ENCODE peak calls at places on chromosomes 3 and 15, in six cellular contexts. Z is kidney; W is pancreas; R is iPS DF 6.9; A is breast epithelium; N is effector memory CD4-positive, alpha-beta T cell. D is an unnamed sample. For H3K4me1, the result is how much of the 10 kb centered on the place peaks cover.

GRCh38 chr3:126106336-126107202 is 22.6 kb upstream of the SLC41A3 start:
- DNase-seq in R (no peak), W (no peak), Z (no peak), N (no peak), A (peak), D (no peak)

GRCh38 chr3:839981-840380 is 252.8 kb upstream of the CNTN6 start:
- DNase-seq in R (no peak), Z (no peak), W (no peak), A (no peak), N (no peak), D (no peak)

GRCh38 chr15:90674476-90674875 is 42.7 kb upstream of the BLM start:
- DNase-seq in R (no peak), N (no peak), A (no peak), W (no peak), Z (no peak), D (no peak)

GRCh38 chr15:90557147-90557546 is 27.4 kb downstream of the CRTC3 start:
- DNase-seq in A (no peak), Z (no peak), W (no peak), N (no peak), R (no peak), D (no peak)

GRCh38 chr15:33059184-33059583 is 135.3 kb downstream of the FMN1 start:
- DNase-seq in A (no peak), W (no peak), Z (no peak), N (no peak), R (no peak), D (no peak)

GRCh38 chr3:48039487-48040190 is 23.4 kb upstream of the MAP4 start:
- DNase-seq in A (no peak), W (no peak), R (no peak), N (no peak), Z (no peak), D (no peak)

GRCh38 chr15:61390138-61390537 is 161.0 kb upstream of the RORA start:
- DNase-seq in A (no peak), R (no peak), N (no peak), Z (no peak), W (no peak), D (no peak)

GRCh38 chr15:46280753-46281521 is 646.1 kb downstream of the SQOR start:
- DNase-seq in R (peak), N (no peak), W (no peak), A (no peak), Z (no peak), D (peak)

GRCh38 chr3:4030567-4030966 is 231.3 kb downstream of the LRRN1 start:
- DNase-seq in N (no peak), R (no peak), A (no peak), Z (no peak), W (no peak), D (no peak)

GRCh38 chr15:101244889-101245668 is 6.8 kb downstream of the CHSY1 start:
- DNase-seq in N (no peak), Z (no peak), A (no peak), W (no peak), R (no peak), D (peak)
- H3K4me1 ChIP-seq in N (under half), Z (under half), A (under half), W (under half), R (under half), D (under half)

DNA sequence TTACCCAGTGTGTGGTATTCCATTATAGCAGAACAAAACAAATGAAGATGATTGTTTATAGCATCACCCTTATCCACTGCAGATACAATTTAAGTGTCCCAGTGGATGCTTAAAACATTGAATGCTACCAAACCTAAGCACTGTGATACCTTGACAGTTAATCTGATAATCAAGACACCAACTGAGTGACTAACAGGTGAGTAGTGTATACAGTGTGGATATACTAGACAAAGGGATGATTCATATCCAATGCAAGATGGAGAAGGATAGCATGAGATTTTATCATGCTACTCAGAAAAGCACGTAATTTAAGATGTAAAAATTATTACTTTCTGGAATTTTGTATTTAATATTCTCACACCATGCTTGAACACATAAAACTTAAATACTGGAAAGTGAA is 1449.0 kb downstream of the OTOL1 start:
- DNase-seq in N (no peak), R (no peak), W (no peak), Z (no peak), A (no peak), D (no peak)
- H3K4me1 ChIP-seq in N (under half), R (under half), W (under half), Z (under half), A (under half), D (under half)

GRCh38 chr3:62052331-62052730 is 321.0 kb downstream of the FEZF2 start:
- DNase-seq in Z (no peak), R (no peak), W (no peak), N (no peak), A (no peak), D (no peak)
- H3K4me1 ChIP-seq in Z (under half), R (under half), W (under half), N (under half), A (under half), D (under half)

GRCh38 chr15:88681610-88682221 is 42.9 kb downstream of the ISG20 start:
- DNase-seq in N (no peak), R (no peak), W (peak), A (no peak), Z (no peak), D (no peak)

GRCh38 chr15:88680241-88680910 is 41.6 kb downstream of the ISG20 start:
- DNase-seq in Z (no peak), R (no peak), W (no peak), A (no peak), N (no peak), D (no peak)

GRCh38 chr15:88688394-88688933 is 49.6 kb downstream of the ISG20 start:
- DNase-seq in A (no peak), R (no peak), Z (no peak), N (no peak), W (no peak), D (no peak)

GRCh38 chr15:88686166-88686565 is 47.4 kb downstream of the ISG20 start:
- DNase-seq in R (no peak), Z (no peak), A (no peak), W (no peak), N (no peak), D (no peak)

GRCh38 chr15:88684345-88684744 is 45.5 kb downstream of the ISG20 start:
- DNase-seq in R (no peak), N (no peak), Z (no peak), W (no peak), A (no peak), D (no peak)
- H3K4me1 ChIP-seq in R (under half), N (under half), Z (under half), W (under half), A (under half), D (under half)

GRCh38 chr3:50158747-50159146 is 3.6 kb downstream of the SEMA3F start:
- DNase-seq in A (no peak), Z (no peak), W (no peak), R (no peak), N (no peak), D (no peak)
- H3K4me1 ChIP-seq in A (under half), Z (under half), W (under half), R (under half), N (under half), D (under half)

GRCh38 chr3:195159819-195160175 is 111.2 kb downstream of the XXYLT1 start:
- DNase-seq in R (no peak), A (no peak), W (no peak), Z (no peak), N (no peak), D (no peak)

GRCh38 chr3:195160908-195161434 is 110.0 kb downstream of the XXYLT1 start:
- DNase-seq in R (no peak), Z (no peak), N (no peak), A (no peak), W (no peak), D (no peak)

GRCh38 chr3:195162033-195162669 is 108.8 kb downstream of the XXYLT1 start:
- DNase-seq in N (no peak), W (no peak), Z (peak), R (no peak), A (no peak), D (no peak)

GRCh38 chr3:195159117-195159818 is 111.7 kb downstream of the XXYLT1 start:
- DNase-seq in R (no peak), W (no peak), Z (no peak), A (no peak), N (no peak), D (no peak)

GRCh38 chr3:195160257-195160898 is 110.6 kb downstream of the XXYLT1 start:
- DNase-seq in Z (no peak), R (no peak), A (no peak), N (no peak), W (no peak), D (peak)
- H3K4me1 ChIP-seq in Z (under half), R (under half), A (under half), N (under half), W (under half), D (under half)

GRCh38 chr15:97520689-97521088 is 439.8 kb upstream of the ARRDC4 start:
- DNase-seq in W (no peak), N (no peak), A (no peak), R (no peak), Z (no peak), D (no peak)

GRCh38 chr15:97522362-97522761 is 438.1 kb upstream of the ARRDC4 start:
- DNase-seq in R (no peak), N (no peak), W (no peak), Z (no peak), A (no peak), D (no peak)

GRCh38 chr15:97521894-97522293 is 438.6 kb upstream of the ARRDC4 start:
- DNase-seq in Z (no peak), N (no peak), W (no peak), A (no peak), R (no peak), D (no peak)

GRCh38 chr15:97521390-97521789 is 439.1 kb upstream of the ARRDC4 start:
- DNase-seq in Z (no peak), W (no peak), A (no peak), R (no peak), N (no peak), D (no peak)

GRCh38 chr15:97517726-97518125 is 442.8 kb upstream of the ARRDC4 start:
- DNase-seq in N (no peak), Z (no peak), A (no peak), W (no peak), R (no peak), D (no peak)
- H3K4me1 ChIP-seq in N (under half), Z (under half), A (under half), W (under half), R (under half), D (under half)

DNA sequence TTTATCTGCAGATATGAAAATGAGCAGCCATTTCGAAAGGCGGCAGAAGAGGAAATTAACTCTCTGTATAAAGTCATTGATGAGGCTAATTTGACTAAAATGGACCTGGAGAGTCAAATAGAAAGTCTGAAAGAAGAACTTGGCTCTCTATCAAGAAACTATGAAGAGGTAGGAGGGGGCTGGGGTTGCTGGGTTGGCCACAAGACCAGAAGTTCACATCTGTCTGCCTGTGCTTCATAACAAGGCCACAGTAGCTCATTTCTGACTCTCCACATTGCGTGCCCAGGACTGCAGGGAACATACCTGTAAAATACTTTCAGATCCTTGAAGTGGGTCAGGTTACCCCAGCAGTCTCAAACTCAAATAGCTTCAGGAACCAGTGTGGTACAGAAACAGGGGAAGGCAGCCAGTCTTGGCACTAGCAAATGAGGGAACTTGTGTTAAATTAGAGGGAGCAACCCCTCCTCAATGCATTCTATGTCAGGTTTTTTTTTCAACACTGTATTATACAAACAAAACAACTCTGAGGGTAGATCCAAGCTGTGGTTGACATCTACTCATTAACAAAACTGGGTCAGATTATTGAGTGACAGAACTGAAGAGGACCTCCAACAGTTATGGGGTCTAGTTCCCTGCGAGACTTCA is 48.7 kb downstream of the BFSP2 start:
- DNase-seq in A (no peak), W (no peak), R (no peak), Z (no peak), N (no peak), D (no peak)
- H3K4me1 ChIP-seq in A (under half), W (under half), R (under half), Z (under half), N (under half), D (under half)